ENCODE peak calls at places on chromosomes 12 and 14, in five cellular contexts. O, Q, A, M and E are unnamed samples.

GRCh38 chr14:74712499-74713394 is at the start of the genes AREL1 and FCF1:
- DNase-seq in O (peak; percentile 86), Q (peak; percentile 88), A (no peak), M (peak; percentile 91), E (peak; percentile 92)

GRCh38 chr12:54208591-54208990 is 19.8 kb upstream of the SMUG1 start:
- DNase-seq in O (no peak), Q (no peak), A (no peak), M (no peak), E (no peak)

GRCh38 chr12:94092516-94093241 is 55.7 kb upstream of the PLXNC1 start:
- DNase-seq in O (no peak), Q (no peak), A (no peak), M (no peak), E (no peak)

GRCh38 chr12:128259556-128260070 is 7.4 kb upstream of the TMEM132C start:
- DNase-seq in O (peak; percentile 48), Q (peak; percentile 14), A (peak; percentile 54), M (peak; percentile 6), E (peak; percentile 6)

GRCh38 chr12:100826323-100826722 is 31.7 kb downstream of the ANO4 start:
- DNase-seq in O (peak; percentile 65), Q (peak; percentile 25), A (peak; percentile 15), M (peak; percentile 30), E (peak; percentile 33)

GRCh38 chr14:69712637-69713088 is 54.3 kb upstream of the SRSF5 start:
- DNase-seq in O (peak; percentile 7), Q (no peak), A (peak; percentile 23), M (peak; percentile 53), E (no peak)

GRCh38 chr12:129195081-129195480 is 341.8 kb downstream of the GLT1D1 start:
- DNase-seq in O (no peak), Q (no peak), A (no peak), M (no peak), E (no peak)

GRCh38 chr14:68546839-68547238 is 246.0 kb downstream of the ZFP36L1 start:
- DNase-seq in O (no peak), Q (no peak), A (no peak), M (no peak), E (no peak)

GRCh38 chr14:33073023-33073422 is 134.3 kb downstream of the NPAS3 start:
- DNase-seq in O (no peak), Q (no peak), A (no peak), M (no peak), E (no peak)

GRCh38 chr12:79686171-79686570 is 4.6 kb downstream of the PAWR start:
- DNase-seq in O (peak; percentile 24), Q (no peak), A (no peak), M (no peak), E (no peak)

GRCh38 chr14:101476258-101476930 is 84.9 kb upstream of the DIO3 start:
- DNase-seq in O (no peak), Q (no peak), A (no peak), M (no peak), E (no peak)

GRCh38 chr14:56339855-56340701 is 221.9 kb downstream of the PELI2 start:
- DNase-seq in O (peak; percentile 56), Q (peak; percentile 97), A (peak; percentile 60), M (peak; percentile 61), E (peak; percentile 84)

GRCh38 chr12:119877639-119877948 is 474 bp upstream of the CIT start:
- DNase-seq in O (no peak), Q (no peak), A (no peak), M (no peak), E (no peak)

GRCh38 chr12:54035561-54036377 is 2.9 kb downstream of the HOXC5 start:
- DNase-seq in O (no peak), Q (no peak), A (no peak), M (no peak), E (no peak)

GRCh38 chr14:80586116-80586515 is 355.4 kb downstream of the CEP128 start:
- DNase-seq in O (no peak), Q (no peak), A (no peak), M (no peak), E (no peak)

GRCh38 chr14:75044760-75045159 is 6.5 kb downstream of the MLH3 start:
- DNase-seq in O (no peak), Q (no peak), A (no peak), M (no peak), E (no peak)

GRCh38 chr12:67807808-67808207 is 159.3 kb downstream of the DYRK2 start:
- DNase-seq in O (no peak), Q (no peak), A (no peak), M (no peak), E (no peak)

GRCh38 chr12:78290606-78291345 is 460.1 kb downstream of the NAV3 start:
- DNase-seq in O (no peak), Q (no peak), A (no peak), M (no peak), E (no peak)

GRCh38 chr12:48767047-48767446 is 21.8 kb downstream of the ADCY6 start:
- DNase-seq in O (no peak), Q (no peak), A (no peak), M (no peak), E (no peak)

GRCh38 chr14:64337901-64338615 is 43.9 kb upstream of the ESR2 start:
- DNase-seq in O (peak; percentile 71), Q (peak; percentile 37), A (peak; percentile 72), M (no peak), E (peak; percentile 44)

GRCh38 chr12:2248087-2248900 is 195.5 kb downstream of the CACNA1C start:
- DNase-seq in O (no peak), Q (peak; percentile 63), A (no peak), M (no peak), E (no peak)

GRCh38 chr14:56949828-56950227 is 139.5 kb upstream of the OTX2 start:
- DNase-seq in O (no peak), Q (peak; percentile 45), A (no peak), M (no peak), E (no peak)

GRCh38 chr12:130970165-130970907 is 16.6 kb downstream of the ADGRD1 start:
- DNase-seq in O (no peak), Q (no peak), A (no peak), M (no peak), E (no peak)

GRCh38 chr12:53268009-53268636 is at the start of gene ESPL1:
- DNase-seq in O (peak; percentile 85), Q (peak; percentile 33), A (peak; percentile 71), M (peak; percentile 85), E (peak; percentile 78)

GRCh38 chr12:21300632-21301031 is 34.1 kb downstream of the SLCO1A2 start:
- DNase-seq in O (no peak), Q (no peak), A (no peak), M (no peak), E (no peak)

GRCh38 chr12:54195736-54196347 is 7.1 kb upstream of the SMUG1 start:
- DNase-seq in O (no peak), Q (peak; percentile 62), A (no peak), M (no peak), E (peak; percentile 62)

GRCh38 chr14:75561013-75561432 is 17.4 kb upstream of the FLVCR2 start:
- DNase-seq in O (peak; percentile 71), Q (peak; percentile 75), A (peak; percentile 48), M (peak; percentile 45), E (peak; percentile 87)

GRCh38 chr12:48998497-48999353 is 450 bp downstream of the DDN start:
- DNase-seq in O (peak; percentile 12), Q (no peak), A (no peak), M (no peak), E (no peak)